ENCODE peak calls at places on chromosome 1, in six cellular contexts. E, D, O, W, R and Q are unnamed samples.

GRCh38 chr1:206808615-206809014 is 36.3 kb upstream of the IL10 start:
- DNase-seq in E (no peak), D (no peak), O (no peak), W (peak), R (peak), Q (no peak)

GRCh38 chr1:201719812-201720521 is 109.0 kb upstream of the IPO9 start:
- DNase-seq in E (no peak), D (no peak), O (no peak), W (no peak), R (no peak), Q (no peak)

GRCh38 chr1:33429332-33429731 is 1.6 kb downstream of the PHC2 start:
- DNase-seq in E (no peak), D (no peak), O (no peak), W (no peak), R (no peak), Q (no peak)

GRCh38 chr1:196393742-196394141 is 214.5 kb downstream of the KCNT2 start:
- DNase-seq in E (no peak), D (no peak), O (no peak), W (no peak), R (no peak), Q (no peak)

GRCh38 chr1:82177190-82177589 is 376.5 kb downstream of the ADGRL2 start:
- DNase-seq in E (no peak), D (no peak), O (no peak), W (no peak), R (no peak), Q (no peak)

GRCh38 chr1:17259233-17259873 is 10.5 kb downstream of the PADI3 start:
- DNase-seq in E (no peak), D (no peak), O (no peak), W (no peak), R (no peak), Q (no peak)

GRCh38 chr1:15152318-15153183 is 996 bp upstream of the TMEM51 start:
- DNase-seq in E (no peak), D (peak), O (peak), W (peak), R (peak), Q (peak)

GRCh38 chr1:10755977-10756521 is 40.4 kb downstream of the CASZ1 start:
- DNase-seq in E (peak), D (no peak), O (peak), W (peak), R (no peak), Q (no peak)

GRCh38 chr1:53938136-53938830 is 7.2 kb downstream of the IFT25 start:
- DNase-seq in E (no peak), D (no peak), O (no peak), W (no peak), R (no peak), Q (no peak)

GRCh38 chr1:23193391-23194118 is 23.7 kb downstream of the HTR1D start:
- DNase-seq in E (no peak), D (no peak), O (no peak), W (no peak), R (no peak), Q (no peak)

GRCh38 chr1:65002156-65002507 is 35.8 kb upstream of the JAK1 start:
- DNase-seq in E (no peak), D (no peak), O (no peak), W (peak), R (no peak), Q (no peak)

GRCh38 chr1:150256549-150257341 is 829 bp upstream of the CA14 start:
- DNase-seq in E (no peak), D (no peak), O (peak), W (peak), R (no peak), Q (no peak)

GRCh38 chr1:204258213-204259115 is 44.7 kb upstream of the GOLT1A start:
- DNase-seq in E (no peak), D (no peak), O (peak), W (peak), R (peak), Q (no peak)

GRCh38 chr1:166490437-166490784 is 323.6 kb upstream of the FAM78B start:
- DNase-seq in E (peak), D (no peak), O (no peak), W (no peak), R (no peak), Q (no peak)

GRCh38 chr1:6041432-6042062 is 4.1 kb upstream of the KCNAB2 start:
- DNase-seq in E (no peak), D (no peak), O (no peak), W (peak), R (no peak), Q (no peak)

GRCh38 chr1:119327066-119327435 is 41.5 kb upstream of the HAO2 start:
- DNase-seq in E (no peak), D (no peak), O (no peak), W (peak), R (no peak), Q (no peak)

GRCh38 chr1:162470216-162470615 is 27.4 kb upstream of the UHMK1 start:
- DNase-seq in E (no peak), D (no peak), O (no peak), W (no peak), R (no peak), Q (no peak)

GRCh38 chr1:82818596-82818995 is 1017.9 kb downstream of the ADGRL2 start:
- DNase-seq in E (no peak), D (no peak), O (no peak), W (no peak), R (no peak), Q (no peak)

GRCh38 chr1:42993631-42994121 is 35.0 kb upstream of the SLC2A1 start:
- DNase-seq in E (no peak), D (no peak), O (no peak), W (no peak), R (no peak), Q (no peak)

DNA sequence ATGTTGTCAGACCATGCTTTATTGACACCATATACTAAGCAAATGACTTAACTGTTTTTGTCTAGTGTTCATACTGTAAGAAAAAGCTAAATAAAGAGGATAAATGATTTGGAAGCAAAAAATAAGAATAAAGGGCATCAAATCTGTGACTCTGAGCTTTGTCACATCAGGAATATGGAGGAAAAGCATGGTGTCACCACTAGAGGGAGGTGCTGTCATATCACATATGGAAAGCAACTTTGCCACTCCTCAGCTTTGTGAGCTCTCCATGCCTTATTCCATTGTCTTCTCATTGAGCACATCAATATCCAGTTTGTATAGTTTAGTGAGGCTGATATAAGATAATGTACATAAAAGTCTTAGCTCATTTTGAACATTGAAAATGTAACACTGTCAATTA is 20.8 kb upstream of the GBP1 start:
- DNase-seq in E (no peak), D (no peak), O (no peak), W (no peak), R (no peak), Q (no peak)
- TF ChIP-seq CTCF in E (no peak), D (no peak), O (peak), W (no peak), R (no peak), Q (no peak)

GRCh38 chr1:28428990-28429520 is 59.5 kb downstream of the PHACTR4 start:
- DNase-seq in E (no peak), D (no peak), O (no peak), W (no peak), R (no peak), Q (no peak)
- TF ChIP-seq CTCF in E (no peak), D (no peak), O (no peak), W (no peak), R (no peak), Q (no peak)

GRCh38 chr1:226637147-226637935 is 88.8 kb downstream of the STUM start:
- DNase-seq in E (peak), D (no peak), O (peak), W (no peak), R (no peak), Q (no peak)
- TF ChIP-seq CTCF in E (no peak), D (peak), O (peak), W (peak), R (peak), Q (peak)

GRCh38 chr1:226686440-226687436 is 52.3 kb downstream of the ITPKB start:
- DNase-seq in E (no peak), D (no peak), O (no peak), W (no peak), R (no peak), Q (no peak)

GRCh38 chr1:226688852-226689251 is 50.2 kb downstream of the ITPKB start:
- DNase-seq in E (no peak), D (no peak), O (no peak), W (no peak), R (no peak), Q (no peak)

GRCh38 chr1:226688056-226688748 is 50.9 kb downstream of the ITPKB start:
- DNase-seq in E (no peak), D (no peak), O (no peak), W (no peak), R (no peak), Q (no peak)

GRCh38 chr1:226685196-226685820 is 53.8 kb downstream of the ITPKB start:
- DNase-seq in E (no peak), D (no peak), O (no peak), W (no peak), R (no peak), Q (no peak)

DNA sequence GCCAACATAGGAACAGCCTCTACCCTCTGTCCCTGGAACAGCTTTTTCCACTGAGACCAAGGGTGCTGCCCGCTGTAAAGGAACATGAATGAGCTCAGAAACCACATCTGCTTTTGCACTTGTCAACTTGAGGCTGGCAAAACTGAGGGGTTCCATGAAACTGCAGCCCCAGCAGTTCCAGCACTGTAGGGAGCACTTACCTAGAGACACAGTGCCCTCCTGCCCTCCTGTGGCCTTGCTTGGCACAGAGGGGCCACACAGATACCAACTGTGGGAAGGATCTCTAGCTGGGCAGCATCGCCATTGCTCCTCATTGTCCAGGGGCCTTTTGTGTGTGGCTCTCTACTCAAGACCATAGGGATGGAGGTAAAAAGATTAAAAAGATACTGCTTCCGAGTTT is 51.6 kb downstream of the ITPKB start:
- DNase-seq in E (no peak), D (no peak), O (no peak), W (no peak), R (no peak), Q (no peak)
- TF ChIP-seq CTCF in E (no peak), D (no peak), O (no peak), W (no peak), R (no peak), Q (no peak)

DNA sequence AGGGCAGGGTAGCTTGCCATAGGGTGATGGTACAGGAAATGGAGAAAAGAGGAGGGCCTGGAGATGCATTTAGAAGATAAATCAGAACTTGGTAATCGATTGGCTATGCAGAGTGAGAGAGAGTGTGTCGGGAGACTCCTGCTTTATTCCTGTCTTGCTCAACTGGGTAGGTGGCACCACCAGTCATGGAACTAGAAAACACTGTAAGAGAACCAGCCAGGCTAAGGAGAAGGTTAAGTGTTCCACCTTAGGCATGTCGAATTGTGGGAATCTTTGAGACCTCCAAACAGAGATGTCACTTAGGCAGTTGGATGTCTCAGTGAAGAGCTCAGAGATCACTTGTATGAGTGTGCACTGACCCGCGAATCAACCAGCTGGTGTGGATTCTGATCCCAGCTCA is 28.7 kb upstream of the RD3 start:
- DNase-seq in E (no peak), D (no peak), O (no peak), W (no peak), R (no peak), Q (no peak)
- TF ChIP-seq CTCF in E (no peak), D (no peak), O (no peak), W (peak), R (no peak), Q (no peak)